ENCODE peak calls at places on chromosomes 7 and 10, in ten cellular contexts. M is IMR-90, L is transverse colon, V is lung, Z is choroid plexus epithelial cell, U is GM06990, I is right atrium auricular region, P is breast epithelium, W is body of pancreas, F is neural progenitor cell. O is an unnamed sample.

GRCh38 chr7:135259702-135260101 is 26.1 kb downstream of the STRA8 start:
- DNase-seq in I (no peak), Z (no peak), V (no peak), L (no peak), P (no peak), M (no peak), W (no peak), U (no peak), F (no peak), O (no peak)

GRCh38 chr10:28734940-28735759 is 57.8 kb downstream of the BAMBI start:
- DNase-seq in U (no peak), P (no peak), V (no peak), F (no peak), Z (peak; percentile 89), I (no peak), W (peak; percentile 23), M (peak; percentile 96), L (no peak), O (no peak)

GRCh38 chr10:113230018-113230610 is 280.1 kb downstream of the TCF7L2 start:
- DNase-seq in P (no peak), L (no peak), U (no peak), M (no peak), F (no peak), I (no peak), Z (peak; percentile 11), W (no peak), V (peak; percentile 22), O (no peak)

GRCh38 chr7:18345641-18346234 is 149.8 kb upstream of the HDAC9 start:
- DNase-seq in W (peak; percentile 27), L (peak; percentile 33), Z (peak; percentile 72), F (peak; percentile 68), M (peak; percentile 46), V (no peak), U (no peak), I (no peak), P (no peak), O (peak; percentile 68)

GRCh38 chr10:44935201-44935960 is 24.2 kb upstream of the RASSF4 start:
- DNase-seq in V (no peak), F (no peak), W (peak; percentile 74), M (peak; percentile 95), U (no peak), P (no peak), Z (peak; percentile 71), I (peak; percentile 79), L (no peak), O (no peak)

GRCh38 chr7:117837841-117838240 is 35.4 kb downstream of the CTTNBP2 start:
- DNase-seq in F (no peak), U (no peak), M (no peak), L (no peak), I (no peak), W (no peak), Z (no peak), P (no peak), V (no peak), O (no peak)

GRCh38 chr7:28754027-28754426 is 204.1 kb downstream of the TRIL start:
- DNase-seq in W (no peak), M (peak; percentile 85), P (no peak), I (no peak), F (peak; percentile 33), Z (peak; percentile 61), L (no peak), U (no peak), V (no peak), O (no peak)

GRCh38 chr7:103915958-103916357 is 73.5 kb downstream of the RELN start:
- DNase-seq in V (no peak), I (no peak), F (no peak), P (no peak), U (no peak), M (peak; percentile 74), Z (peak; percentile 4), L (no peak), W (no peak), O (no peak)

GRCh38 chr7:157610671-157611295 is 274.0 kb downstream of the DNAJB6 start:
- DNase-seq in U (no peak), V (no peak), Z (no peak), M (no peak), P (peak; percentile 28), F (no peak), L (no peak), W (no peak), I (no peak), O (no peak)

GRCh38 chr7:113374924-113375323 is 256.6 kb upstream of the SMIM30 start:
- DNase-seq in V (no peak), M (no peak), P (no peak), W (no peak), U (no peak), Z (no peak), F (no peak), L (no peak), I (no peak), O (no peak)

GRCh38 chr7:138565451-138566114 is 105.5 kb downstream of the TRIM24 start:
- DNase-seq in F (peak; percentile 37), I (no peak), L (no peak), V (no peak), U (no peak), M (peak; percentile 78), W (no peak), Z (peak; percentile 77), P (no peak), O (no peak)

GRCh38 chr10:106271237-106271636 is 893.3 kb downstream of the SORCS1 start:
- DNase-seq in L (no peak), W (no peak), P (no peak), Z (no peak), I (no peak), F (no peak), U (no peak), M (no peak), V (no peak), O (no peak)
- TF ChIP-seq CTCF in L (no peak), W (no peak), P (no peak), Z (peak; percentile 33), I (no peak), F (peak; percentile 41), U (peak; percentile 35), M (no peak), V (no peak), O (no peak)

DNA sequence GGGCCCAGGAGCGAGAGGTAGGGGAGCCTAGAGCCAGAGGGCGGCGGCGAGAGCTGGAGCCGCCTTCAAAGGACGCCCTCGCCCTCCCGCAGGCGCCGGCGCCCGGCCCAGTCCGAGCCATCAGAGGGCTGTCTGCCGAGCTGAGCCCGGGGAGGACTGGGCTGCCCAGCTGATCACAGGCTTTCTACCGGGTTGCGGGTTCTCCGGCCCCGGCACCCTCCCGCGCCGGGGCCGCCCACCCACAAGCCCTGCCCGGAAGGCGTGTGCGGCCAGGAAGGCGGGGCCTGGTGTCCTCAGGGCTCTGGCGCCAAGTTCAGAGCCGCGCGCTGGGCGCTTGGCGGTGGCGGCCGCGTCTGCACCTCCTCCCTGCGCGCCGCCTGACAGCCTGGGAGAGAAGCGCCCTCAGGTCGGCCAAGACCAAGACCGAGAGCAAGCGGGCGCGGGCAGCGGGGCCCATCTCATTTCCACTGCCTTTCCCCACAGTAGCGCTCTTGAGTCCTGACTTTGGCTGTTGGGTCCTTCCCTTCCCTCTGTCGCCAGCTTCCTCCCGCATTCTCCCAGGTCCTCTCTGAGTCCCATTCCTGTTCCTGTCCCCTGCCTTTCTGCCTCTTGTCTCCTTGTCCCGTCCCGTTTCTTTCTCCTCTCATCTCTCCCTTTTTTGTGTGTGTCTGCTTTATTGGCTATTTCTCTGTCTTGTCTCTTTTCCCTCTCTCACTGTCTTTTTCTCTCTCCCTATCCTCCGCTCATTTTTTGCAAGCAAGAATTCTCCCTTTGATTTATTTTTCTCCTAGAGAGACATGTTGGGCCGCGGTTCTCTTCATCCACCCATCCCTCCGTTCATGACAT is 60.6 kb upstream of the MSMB start:
- DNase-seq in I (no peak), L (peak; percentile 48), P (no peak), F (peak; percentile 49), V (peak; percentile 42), M (peak; percentile 12), U (peak; percentile 51), W (peak; percentile 63), Z (peak; percentile 67), O (peak; percentile 67)
- TF ChIP-seq CTCF in I (no peak), L (no peak), P (peak; percentile 9), F (no peak), V (no peak), M (no peak), U (no peak), W (peak; percentile 45), Z (no peak), O (no peak)

GRCh38 chr7:96977445-96977844 is 27.9 kb upstream of the DLX6 start:
- DNase-seq in M (no peak), I (no peak), W (no peak), Z (no peak), U (no peak), F (no peak), V (no peak), L (no peak), P (no peak), O (no peak)

GRCh38 chr7:96968981-96969380 is 36.4 kb upstream of the DLX6 start:
- DNase-seq in F (no peak), I (no peak), P (no peak), M (no peak), L (no peak), U (no peak), Z (no peak), V (no peak), W (no peak), O (no peak)

GRCh38 chr7:96970739-96971138 is 34.6 kb upstream of the DLX6 start:
- DNase-seq in I (no peak), W (no peak), L (no peak), P (no peak), M (no peak), F (no peak), V (no peak), Z (no peak), U (no peak), O (no peak)

GRCh38 chr7:96976106-96976505 is 29.2 kb upstream of the DLX6 start:
- DNase-seq in F (no peak), U (no peak), M (no peak), P (no peak), Z (no peak), L (no peak), W (no peak), V (no peak), I (no peak), O (no peak)

DNA sequence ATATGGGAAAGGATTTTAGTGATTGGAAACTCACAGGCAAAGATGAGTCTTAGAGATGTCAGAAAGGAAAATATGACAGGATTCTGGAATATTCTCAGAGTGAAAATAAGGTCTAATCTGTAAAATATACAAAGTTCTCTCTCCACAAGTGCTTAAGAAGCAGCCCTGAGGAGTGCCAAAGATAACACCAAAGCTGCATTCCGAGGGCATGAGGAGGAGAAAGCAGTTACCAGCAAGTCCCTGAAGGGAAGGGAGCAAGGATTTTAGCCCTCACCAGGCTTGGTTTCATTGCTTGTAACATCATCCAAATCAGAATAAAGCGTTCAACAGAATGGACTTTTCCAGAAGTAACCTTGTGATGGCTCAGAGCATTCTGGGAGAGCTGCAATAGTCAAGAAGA is 31.4 kb upstream of the DLX6 start:
- DNase-seq in F (no peak), I (no peak), Z (peak; percentile 8), M (peak; percentile 21), V (no peak), P (no peak), U (no peak), W (no peak), L (no peak), O (no peak)
- TF ChIP-seq CTCF in F (no peak), I (no peak), Z (no peak), M (no peak), V (no peak), P (no peak), U (no peak), W (no peak), L (no peak), O (no peak)

GRCh38 chr10:64076322-64076940 is 555.2 kb downstream of the REEP3 start:
- DNase-seq in F (peak; percentile 4), M (no peak), P (no peak), V (no peak), U (no peak), Z (no peak), L (no peak), I (no peak), W (no peak), O (no peak)
- TF ChIP-seq CTCF in F (peak; percentile 11), M (no peak), P (no peak), V (no peak), U (no peak), Z (no peak), L (no peak), I (no peak), W (no peak), O (no peak)

O was measured in mucosa of descending colon.